ENCODE peak calls at places on chromosomes 11 and 22, in seven cellular contexts. K, W, C, E, Y, M and J are unnamed samples.

GRCh38 chr11:102309621-102310541 is 7.4 kb upstream of the BIRC3 start:
- DNase-seq in M (no peak), C (no peak), E (peak; percentile 38), W (no peak), Y (peak; percentile 15), K (peak; percentile 79), J (no peak)

GRCh38 chr22:29716814-29717213 is 3.0 kb upstream of the CABP7 start:
- DNase-seq in M (no peak), K (peak; percentile 89), W (no peak), Y (peak; percentile 66), C (peak; percentile 43), E (peak; percentile 49), J (no peak)

GRCh38 chr11:16082532-16083055 is 273.8 kb downstream of the SOX6 start:
- DNase-seq in K (no peak), Y (no peak), E (no peak), M (no peak), C (no peak), W (peak; percentile 73), J (no peak)

GRCh38 chr22:47281126-47282106 is 519.0 kb downstream of the TBC1D22A start:
- DNase-seq in E (no peak), C (no peak), M (no peak), Y (peak; percentile 41), W (peak; percentile 39), K (no peak), J (no peak)

GRCh38 chr22:49201046-49201970 is 626.4 kb downstream of the BRD1 start:
- DNase-seq in Y (no peak), M (no peak), W (no peak), C (no peak), K (peak; percentile 3), E (no peak), J (peak; percentile 9)

GRCh38 chr11:102318469-102318868 is 1.2 kb downstream of the BIRC3 start:
- DNase-seq in K (no peak), E (peak; percentile 76), C (peak; percentile 65), Y (peak; percentile 37), W (no peak), M (no peak), J (no peak)

GRCh38 chr22:49693416-49693815 is 134.3 kb downstream of the BRD1 start:
- DNase-seq in M (no peak), E (no peak), Y (no peak), K (no peak), W (no peak), C (no peak), J (peak; percentile 69)

GRCh38 chr11:60859616-60860250 is 4.0 kb upstream of the PTGDR2 start:
- DNase-seq in W (no peak), C (no peak), M (no peak), K (no peak), E (no peak), Y (no peak), J (no peak)